ENCODE peak calls at places on chromosomes 4 and X, in five cellular contexts. One of them, this sample, is unnamed.

GRCh38 chr4:24646777-24647460 is 62.6 kb upstream of the DHX15 start:
- DNase-seq in NCI-H82: no peak
- DNase-seq in ACHN: no peak
- DNase-seq in A172: no peak
- DNase-seq in GDM1: no peak
- DNase-seq in this sample: no peak

GRCh38 chrX:73840120-73840924 is 277.3 kb downstream of the CHIC1 start:
- DNase-seq in ACHN: no peak
- DNase-seq in NCI-H82: no peak
- DNase-seq in GDM1: no peak
- DNase-seq in A172: no peak
- DNase-seq in this sample: no peak

GRCh38 chrX:111854778-111855490 is 21.0 kb upstream of the TRPC5OS start:
- DNase-seq in A172: no peak
- DNase-seq in GDM1: no peak
- DNase-seq in ACHN: peak
- DNase-seq in NCI-H82: peak
- DNase-seq in this sample: peak

GRCh38 chrX:37834937-37835336 is 12.4 kb downstream of the DYNLT3 start:
- DNase-seq in NCI-H82: peak
- DNase-seq in GDM1: no peak
- DNase-seq in ACHN: no peak
- DNase-seq in A172: no peak
- DNase-seq in this sample: no peak

GRCh38 chr4:172045981-172046380 is 232.8 kb downstream of the GALNTL6 start:
- DNase-seq in NCI-H82: no peak
- DNase-seq in A172: no peak
- DNase-seq in GDM1: no peak
- DNase-seq in ACHN: no peak
- DNase-seq in this sample: no peak

GRCh38 chrX:118724775-118725174 is 2.6 kb upstream of the IL13RA1 start:
- DNase-seq in A172: no peak
- DNase-seq in ACHN: no peak
- DNase-seq in GDM1: no peak
- DNase-seq in NCI-H82: no peak
- DNase-seq in this sample: no peak

GRCh38 chr4:185096032-185096653 is 46.9 kb upstream of the SLC25A4 start:
- DNase-seq in ACHN: peak
- DNase-seq in A172: peak
- DNase-seq in NCI-H82: peak
- DNase-seq in GDM1: no peak
- DNase-seq in this sample: peak

GRCh38 chrX:41684138-41684537 is 4.6 kb upstream of the GPR34 start:
- DNase-seq in NCI-H82: peak
- DNase-seq in ACHN: no peak
- DNase-seq in A172: no peak
- DNase-seq in GDM1: no peak
- DNase-seq in this sample: no peak

GRCh38 chr4:127622923-127623754 is 9.6 kb upstream of the INTU start:
- DNase-seq in ACHN: peak
- DNase-seq in NCI-H82: peak
- DNase-seq in A172: no peak
- DNase-seq in GDM1: no peak
- DNase-seq in this sample: peak

GRCh38 chr4:48173055-48173991 is 39.3 kb upstream of the TXK start:
- DNase-seq in GDM1: peak
- DNase-seq in A172: peak
- DNase-seq in ACHN: peak
- DNase-seq in NCI-H82: peak
- DNase-seq in this sample: no peak

GRCh38 chr4:168098257-168098717 is 6.0 kb downstream of the ANXA10 start:
- DNase-seq in A172: peak
- DNase-seq in GDM1: no peak
- DNase-seq in ACHN: no peak
- DNase-seq in NCI-H82: no peak
- DNase-seq in this sample: no peak

GRCh38 chr4:8007581-8007980 is 67.9 kb upstream of the AFAP1 start:
- DNase-seq in NCI-H82: no peak
- DNase-seq in GDM1: no peak
- DNase-seq in A172: no peak
- DNase-seq in ACHN: no peak
- DNase-seq in this sample: no peak

GRCh38 chrX:41475611-41476241 is 28.6 kb downstream of the NYX start:
- DNase-seq in A172: no peak
- DNase-seq in ACHN: no peak
- DNase-seq in NCI-H82: peak
- DNase-seq in GDM1: no peak
- DNase-seq in this sample: no peak

GRCh38 chr4:6128221-6128871 is 72.0 kb downstream of the JAKMIP1 start:
- DNase-seq in GDM1: no peak
- DNase-seq in NCI-H82: no peak
- DNase-seq in ACHN: no peak
- DNase-seq in A172: no peak
- DNase-seq in this sample: no peak

GRCh38 chrX:48901069-48901468 is 3.3 kb downstream of the PQBP1 start:
- DNase-seq in ACHN: no peak
- DNase-seq in A172: no peak
- DNase-seq in NCI-H82: no peak
- DNase-seq in GDM1: no peak
- DNase-seq in this sample: no peak

GRCh38 chr4:55661398-55662056 is 25.4 kb upstream of the NMU start:
- DNase-seq in ACHN: no peak
- DNase-seq in NCI-H82: no peak
- DNase-seq in GDM1: no peak
- DNase-seq in A172: no peak
- DNase-seq in this sample: no peak

GRCh38 chr4:125140966-125141495 is 173.7 kb upstream of the FAT4 start:
- DNase-seq in A172: peak
- DNase-seq in NCI-H82: no peak
- DNase-seq in GDM1: no peak
- DNase-seq in ACHN: peak
- DNase-seq in this sample: peak

GRCh38 chrX:101287402-101287801 is 3.7 kb downstream of the TAF7L start:
- DNase-seq in A172: peak
- DNase-seq in GDM1: peak
- DNase-seq in ACHN: peak
- DNase-seq in NCI-H82: peak
- DNase-seq in this sample: peak

GRCh38 chr4:81491943-81492342 is 20.2 kb upstream of the RASGEF1B start:
- DNase-seq in GDM1: peak
- DNase-seq in A172: no peak
- DNase-seq in NCI-H82: no peak
- DNase-seq in ACHN: no peak
- DNase-seq in this sample: no peak

GRCh38 chr4:141912831-141913230 is 276.4 kb downstream of the IL15 start:
- DNase-seq in A172: no peak
- DNase-seq in ACHN: no peak
- DNase-seq in NCI-H82: peak
- DNase-seq in GDM1: no peak
- DNase-seq in this sample: peak

GRCh38 chr4:123701046-123701445 is 304.5 kb downstream of the SPRY1 start:
- DNase-seq in A172: no peak
- DNase-seq in NCI-H82: no peak
- DNase-seq in GDM1: no peak
- DNase-seq in ACHN: no peak
- DNase-seq in this sample: no peak

GRCh38 chrX:129721870-129722269 is 16.9 kb upstream of the XPNPEP2 start:
- DNase-seq in NCI-H82: no peak
- DNase-seq in A172: no peak
- DNase-seq in ACHN: no peak
- DNase-seq in GDM1: peak
- DNase-seq in this sample: no peak

GRCh38 chr4:149531861-149532260 is 283.8 kb downstream of the IQCM start:
- DNase-seq in A172: peak
- DNase-seq in ACHN: peak
- DNase-seq in GDM1: no peak
- DNase-seq in NCI-H82: peak
- DNase-seq in this sample: no peak

GRCh38 chrX:68443155-68443868 is 10.0 kb upstream of the OPHN1 start:
- DNase-seq in NCI-H82: no peak
- DNase-seq in A172: peak
- DNase-seq in GDM1: no peak
- DNase-seq in ACHN: peak
- DNase-seq in this sample: no peak

GRCh38 chrX:13763489-13763888 is 28.9 kb downstream of the OFD1 start:
- DNase-seq in A172: no peak
- DNase-seq in NCI-H82: no peak
- DNase-seq in GDM1: no peak
- DNase-seq in ACHN: no peak
- DNase-seq in this sample: no peak